ENCODE peak calls at places on chromosomes 12 and 14, in four cellular contexts. C, M, I and H are unnamed samples.

GRCh38 chr14:73663548-73664212 is 18.9 kb downstream of the DNAL1 start:
- DNase-seq in C (no peak), M (no peak), I (no peak), H (no peak)

GRCh38 chr12:96223411-96224218 is 29.4 kb downstream of the ELK3 start:
- DNase-seq in C (no peak), M (no peak), I (no peak), H (no peak)

GRCh38 chr14:103315368-103315911 is 18.6 kb upstream of the EIF5 start:
- DNase-seq in C (peak), M (no peak), I (peak), H (peak)

GRCh38 chr14:93970967-93971634 is 5.3 kb downstream of the ASB2 start:
- DNase-seq in C (no peak), M (no peak), I (no peak), H (no peak)

GRCh38 chr12:12254549-12254948 is 12.3 kb downstream of the LRP6 start:
- DNase-seq in C (no peak), M (no peak), I (no peak), H (no peak)

GRCh38 chr12:21219206-21219605 is 88.2 kb downstream of the SLCO1B1 start:
- DNase-seq in C (no peak), M (no peak), I (no peak), H (no peak)

GRCh38 chr14:77947372-77947771 is 147.5 kb downstream of the ADCK1 start:
- DNase-seq in C (no peak), M (no peak), I (no peak), H (no peak)

GRCh38 chr14:95255013-95255412 is 64.7 kb downstream of the CLMN start:
- DNase-seq in C (no peak), M (no peak), I (no peak), H (no peak)

GRCh38 chr14:51604078-51604477 is 47.6 kb upstream of the FRMD6 start:
- DNase-seq in C (peak), M (peak), I (peak), H (peak)

GRCh38 chr12:3622021-3622731 is 130.7 kb downstream of the CRACR2A start:
- DNase-seq in C (no peak), M (no peak), I (peak), H (no peak)

GRCh38 chr12:49092086-49092815 is 2.4 kb downstream of the DHH start:
- DNase-seq in C (no peak), M (no peak), I (peak), H (peak)

GRCh38 chr14:51576899-51577298 is 74.8 kb upstream of the FRMD6 start:
- DNase-seq in C (peak), M (no peak), I (peak), H (no peak)

GRCh38 chr12:57225680-57226190 is 3.8 kb upstream of the SHMT2 start:
- DNase-seq in C (no peak), M (no peak), I (no peak), H (no peak)

GRCh38 chr14:75165586-75166391 is 10.6 kb downstream of the TMED10 start:
- DNase-seq in C (peak), M (no peak), I (no peak), H (peak)

GRCh38 chr14:102948698-102949061 is 26.2 kb downstream of the AMN start:
- DNase-seq in C (no peak), M (no peak), I (no peak), H (no peak)

GRCh38 chr12:64968989-64969819 is 144.8 kb downstream of the TBC1D30 start:
- DNase-seq in C (peak), M (peak), I (peak), H (peak)

GRCh38 chr14:90039253-90040010 is 22.4 kb upstream of the KCNK13 start:
- DNase-seq in C (no peak), M (no peak), I (no peak), H (no peak)

GRCh38 chr12:123050331-123050809 is 69.9 kb downstream of the ARL6IP4 start:
- DNase-seq in C (no peak), M (no peak), I (peak), H (peak)

GRCh38 chr12:53244337-53244736 is 12.3 kb upstream of the RARG start:
- DNase-seq in C (no peak), M (no peak), I (no peak), H (no peak)

GRCh38 chr12:70598467-70599194 is 38.6 kb downstream of the PTPRB start:
- DNase-seq in C (no peak), M (no peak), I (no peak), H (peak)

GRCh38 chr12:92065018-92065499 is 80.6 kb downstream of the BTG1 start:
- DNase-seq in C (peak), M (no peak), I (peak), H (no peak)

GRCh38 chr12:11822071-11822818 is 172.8 kb downstream of the ETV6 start:
- DNase-seq in C (peak), M (no peak), I (peak), H (peak)

GRCh38 chr12:80241576-80242273 is 142.4 kb downstream of the OTOGL start:
- DNase-seq in C (peak), M (no peak), I (peak), H (peak)

GRCh38 chr12:117032593-117033381 is 66.4 kb downstream of the TESC start:
- DNase-seq in C (no peak), M (no peak), I (peak), H (no peak)

GRCh38 chr12:119664642-119665041 is 3.3 kb upstream of the PRKAB1 start:
- DNase-seq in C (no peak), M (no peak), I (no peak), H (no peak)

GRCh38 chr14:88468396-88468795 is 82.9 kb downstream of the SPATA7 start:
- DNase-seq in C (peak), M (no peak), I (peak), H (peak)

GRCh38 chr14:90778468-90779255 is 37.6 kb downstream of the TTC7B start:
- DNase-seq in C (no peak), M (no peak), I (no peak), H (no peak)

GRCh38 chr12:119804011-119804641 is 73.0 kb downstream of the CIT start:
- DNase-seq in C (peak), M (peak), I (peak), H (peak)

GRCh38 chr14:77203611-77204456 is 22.2 kb downstream of the TMEM63C start:
- DNase-seq in C (no peak), M (no peak), I (no peak), H (no peak)

GRCh38 chr14:38616959-38617358 is 361.1 kb upstream of the CLEC14A start:
- DNase-seq in C (no peak), M (no peak), I (no peak), H (no peak)

GRCh38 chr14:35669782-35670181 is 135.8 kb downstream of the INSM2 start:
- DNase-seq in C (peak), M (no peak), I (peak), H (peak)

GRCh38 chr14:35661875-35662274 is 127.9 kb downstream of the INSM2 start:
- DNase-seq in C (no peak), M (no peak), I (no peak), H (no peak)

DNA sequence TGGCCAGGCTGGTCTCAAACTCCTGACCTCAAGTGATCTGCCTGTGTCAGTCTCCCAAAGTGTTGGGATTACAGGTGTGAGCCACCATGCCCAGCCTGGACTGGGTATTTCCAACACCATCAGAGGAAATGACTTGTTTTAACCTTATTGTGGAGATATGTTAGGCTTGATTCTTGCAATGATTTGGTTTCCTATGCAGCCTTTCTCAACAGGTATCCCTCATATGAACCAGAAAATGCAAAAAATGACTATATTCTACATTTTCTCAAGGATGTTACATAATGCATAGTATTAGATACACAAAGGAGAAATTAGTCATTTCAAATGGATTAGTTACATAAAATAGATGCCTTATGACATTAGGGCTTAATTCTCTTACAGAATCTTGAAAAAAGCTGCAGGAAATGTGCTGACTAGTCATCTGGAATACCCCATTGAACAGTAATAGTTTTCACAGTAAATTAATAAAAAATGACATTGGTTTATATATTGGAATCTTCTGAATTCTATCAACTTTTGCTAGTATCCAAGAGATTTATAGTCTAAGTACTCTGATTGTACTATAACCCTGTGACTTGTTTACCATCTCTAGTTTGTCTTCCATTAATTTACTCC is 132.6 kb downstream of the INSM2 start:
- DNase-seq in C (no peak), M (no peak), I (no peak), H (no peak)
- H3K4me3 ChIP-seq in C (no peak), M (no peak), I (no peak), H (no peak)

DNA sequence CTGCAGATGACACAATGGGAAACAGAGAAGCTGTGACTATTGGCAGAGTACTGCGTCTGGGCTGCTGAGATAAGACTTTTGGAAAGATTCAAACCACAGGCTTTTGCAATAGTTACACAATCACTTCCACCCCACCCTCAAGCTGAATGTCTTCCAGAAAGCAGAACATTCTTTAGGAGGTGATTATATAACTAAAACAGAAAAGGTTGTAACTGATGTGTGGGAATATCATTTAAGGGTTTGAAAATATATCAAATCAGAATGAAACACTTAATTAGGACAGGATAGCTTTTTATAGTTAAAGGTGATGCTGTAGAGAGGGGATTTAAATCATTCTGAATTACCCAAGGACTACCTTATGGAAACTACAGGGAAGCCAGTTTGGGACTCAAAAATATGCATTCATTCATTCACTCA is 75.2 kb upstream of the TMPO start:
- DNase-seq in C (peak), M (peak), I (peak), H (peak)
- H3K4me3 ChIP-seq in C (no peak), M (no peak), I (no peak), H (no peak)

DNA sequence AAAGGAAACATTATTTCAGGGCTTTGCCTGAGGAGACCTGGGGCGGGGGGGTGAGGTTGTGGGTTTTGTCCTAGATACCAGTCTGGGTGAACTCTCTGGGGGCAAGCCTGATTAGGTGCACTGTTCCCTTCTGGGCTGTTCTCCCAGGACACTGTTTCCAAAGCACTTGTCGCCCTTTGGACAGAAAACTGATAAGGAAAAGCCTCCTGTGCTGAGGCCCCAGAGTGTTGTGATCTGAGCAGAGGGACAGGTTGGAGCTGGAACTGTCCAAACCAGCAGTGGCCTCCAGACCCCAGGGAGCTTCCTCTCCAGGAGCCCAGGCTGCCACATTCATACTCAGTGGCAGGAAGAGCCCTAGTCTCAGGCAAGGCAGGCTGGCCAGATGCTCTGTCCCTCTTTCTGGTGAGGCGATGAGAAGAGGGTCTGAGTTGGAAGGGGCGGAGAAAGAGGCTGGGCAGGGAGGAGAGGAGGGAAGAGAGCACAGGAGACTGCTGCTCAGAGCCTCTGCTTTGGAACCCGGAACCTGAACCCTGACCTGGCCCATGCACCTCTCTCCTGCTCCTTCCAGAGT is 1.9 kb downstream of the GALNT16 start:
- DNase-seq in C (no peak), M (no peak), I (no peak), H (no peak)
- H3K4me3 ChIP-seq in C (no peak), M (no peak), I (no peak), H (no peak)

DNA sequence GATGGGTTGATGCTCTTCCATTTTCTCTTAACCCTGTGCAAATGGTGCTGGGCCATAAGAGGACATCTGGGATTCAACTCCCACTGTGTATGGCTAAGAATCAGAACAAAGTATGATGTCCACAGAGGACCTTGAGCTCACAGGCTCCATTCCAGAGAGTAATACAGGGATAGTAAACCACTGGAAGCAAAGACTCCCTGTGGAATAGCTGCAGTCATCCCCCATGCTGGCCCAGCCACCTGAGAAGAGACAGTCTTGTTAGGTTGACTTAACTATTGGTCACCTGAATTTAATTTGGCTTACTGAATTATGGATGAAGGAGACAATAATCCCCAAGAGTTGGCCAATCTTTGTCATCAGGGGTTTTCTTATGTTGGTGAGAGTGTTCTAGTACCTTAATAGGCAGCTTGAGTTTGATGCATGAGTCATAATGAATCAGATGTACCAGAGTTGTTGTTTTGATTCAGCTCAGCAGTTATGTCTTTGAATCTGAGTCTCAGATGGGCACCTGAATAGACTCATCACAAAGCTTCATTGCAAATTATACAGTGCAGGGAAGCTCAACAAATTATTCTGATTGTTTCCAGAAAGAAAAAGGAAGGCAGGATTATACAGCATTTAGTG is 122.7 kb downstream of the SSPN start:
- DNase-seq in C (peak), M (no peak), I (peak), H (peak)
- H3K4me3 ChIP-seq in C (no peak), M (no peak), I (no peak), H (no peak)

GRCh38 chr12:109844983-109845841 is 12.0 kb upstream of the TRPV4 start:
- DNase-seq in C (peak), M (no peak), I (peak), H (peak)
- H3K4me3 ChIP-seq in C (no peak), M (no peak), I (peak), H (peak)

GRCh38 chr14:32512813-32513212 is 183.7 kb downstream of the AKAP6 start:
- DNase-seq in C (no peak), M (no peak), I (peak), H (no peak)

GRCh38 chr14:32514236-32514635 is 185.1 kb downstream of the AKAP6 start:
- DNase-seq in C (peak), M (no peak), I (no peak), H (peak)

GRCh38 chr14:32513571-32514009 is 184.5 kb downstream of the AKAP6 start:
- DNase-seq in C (peak), M (no peak), I (peak), H (peak)

GRCh38 chr14:32510815-32511214 is 181.7 kb downstream of the AKAP6 start:
- DNase-seq in C (no peak), M (no peak), I (no peak), H (no peak)

DNA sequence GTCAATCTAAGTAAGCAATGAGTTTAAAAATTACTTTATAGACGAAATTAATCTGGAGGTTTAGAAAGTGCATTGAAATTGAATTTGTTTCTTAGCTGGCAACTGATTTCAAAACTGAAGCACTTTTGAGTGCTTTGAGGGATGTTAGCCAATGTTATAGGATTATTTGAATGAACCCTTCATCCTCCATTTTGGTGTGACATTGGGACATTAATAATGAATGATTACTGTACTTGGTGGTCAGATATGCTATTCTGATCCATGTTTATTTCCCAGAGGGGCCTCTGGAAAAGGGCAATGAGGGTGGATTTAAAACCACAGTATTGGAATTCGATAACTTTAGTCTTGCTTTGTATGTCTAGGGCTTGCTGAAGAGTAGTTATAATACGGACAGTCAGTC is 183.2 kb downstream of the AKAP6 start:
- DNase-seq in C (no peak), M (no peak), I (no peak), H (no peak)
- H3K4me3 ChIP-seq in C (no peak), M (no peak), I (no peak), H (no peak)

DNA sequence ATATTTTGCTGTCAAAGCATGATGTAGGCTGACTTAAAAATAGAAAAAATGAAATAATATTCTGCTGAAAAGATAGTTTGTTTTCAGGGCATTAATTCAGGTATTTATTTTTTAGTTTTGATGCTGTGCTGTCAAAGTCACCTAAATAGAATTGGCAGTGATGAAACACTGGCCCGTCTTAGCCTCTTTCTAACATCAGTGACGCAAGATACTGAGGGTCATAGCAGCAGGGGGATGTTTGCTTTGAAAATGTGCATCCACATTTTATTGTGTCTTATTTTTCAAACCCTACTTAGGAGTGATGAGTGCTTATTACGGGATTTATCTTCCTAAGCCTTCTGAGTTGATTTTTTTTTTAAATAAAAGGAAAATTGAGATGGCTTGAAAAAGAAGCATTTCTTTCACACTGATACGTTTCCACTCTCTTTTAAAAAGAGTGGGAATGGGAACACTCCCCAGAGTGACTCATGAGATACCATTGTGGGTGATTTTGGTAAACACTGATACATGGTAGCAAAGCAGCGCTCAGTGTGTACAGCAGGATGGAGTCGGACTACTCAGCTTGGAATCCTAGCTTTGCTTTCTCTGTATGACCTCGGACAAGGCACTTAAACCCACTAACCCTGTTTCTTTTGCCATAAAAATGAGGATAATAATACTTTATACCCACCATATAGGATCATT is 290.8 kb downstream of the ERC1 start:
- DNase-seq in C (peak), M (no peak), I (peak), H (peak)
- H3K4me3 ChIP-seq in C (no peak), M (no peak), I (no peak), H (no peak)

DNA sequence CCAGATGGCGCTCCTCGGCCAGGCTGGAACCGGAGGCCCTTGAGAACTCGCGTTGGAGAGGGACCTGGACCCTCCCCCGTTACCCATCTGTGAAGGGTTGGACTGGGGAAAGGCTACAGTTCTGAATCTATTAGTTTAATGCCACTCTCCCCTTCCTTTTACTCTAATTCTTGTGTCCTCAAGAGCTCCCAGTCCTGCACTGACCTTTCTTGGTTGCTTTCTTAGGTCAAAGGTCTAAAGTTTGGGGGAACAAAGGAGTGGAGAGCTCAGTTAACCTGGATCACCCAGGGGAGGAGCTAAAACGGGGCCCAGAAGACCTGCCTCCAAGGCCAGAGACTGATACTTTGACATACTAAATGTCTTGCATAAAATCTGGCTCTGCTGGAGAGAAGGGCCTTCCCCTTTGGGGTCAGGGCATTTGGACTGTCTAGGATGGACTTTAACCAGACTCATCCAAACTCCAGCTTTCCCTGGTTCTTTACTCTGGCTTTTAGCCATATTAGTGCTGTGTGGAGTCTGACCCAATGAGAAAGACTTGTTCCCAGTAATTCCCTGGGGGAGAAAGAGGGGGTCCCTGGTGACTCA is 923 bp upstream of the MLF2 start:
- DNase-seq in C (no peak), M (no peak), I (peak), H (no peak)
- H3K4me3 ChIP-seq in C (no peak), M (peak), I (no peak), H (no peak)